ENCODE peak calls at places on chromosomes 7 and 10, in five cellular contexts. One of them, this sample, is unnamed.

GRCh38 chr10:71868192-71868697 is 17.2 kb upstream of the PSAP start:
- DNase-seq in activated CD8-positive, alpha-beta T cell treated with anti-CD3 and anti-CD28 coated beads for 36 hours: peak
- DNase-seq in dorsolateral prefrontal cortex: no peak
- DNase-seq in pulmonary artery endothelial cell: no peak
- DNase-seq in HEK293T: no peak
- DNase-seq in this sample: peak

GRCh38 chr7:79598351-79598750 is 144.9 kb upstream of the MAGI2 start:
- DNase-seq in activated CD8-positive, alpha-beta T cell treated with anti-CD3 and anti-CD28 coated beads for 36 hours: no peak
- DNase-seq in dorsolateral prefrontal cortex: no peak
- DNase-seq in pulmonary artery endothelial cell: no peak
- DNase-seq in HEK293T: no peak
- DNase-seq in this sample: no peak

GRCh38 chr7:17150018-17150417 is 148.4 kb upstream of the AHR start:
- DNase-seq in activated CD8-positive, alpha-beta T cell treated with anti-CD3 and anti-CD28 coated beads for 36 hours: no peak
- DNase-seq in dorsolateral prefrontal cortex: no peak
- DNase-seq in pulmonary artery endothelial cell: no peak
- DNase-seq in HEK293T: no peak
- DNase-seq in this sample: no peak

GRCh38 chr10:20481054-20481453 is 416.1 kb downstream of the NEBL start:
- DNase-seq in activated CD8-positive, alpha-beta T cell treated with anti-CD3 and anti-CD28 coated beads for 36 hours: no peak
- DNase-seq in dorsolateral prefrontal cortex: no peak
- DNase-seq in pulmonary artery endothelial cell: no peak
- DNase-seq in HEK293T: no peak
- DNase-seq in this sample: no peak

GRCh38 chr10:44193156-44193555 is 191.7 kb downstream of the CXCL12 start:
- DNase-seq in activated CD8-positive, alpha-beta T cell treated with anti-CD3 and anti-CD28 coated beads for 36 hours: no peak
- DNase-seq in dorsolateral prefrontal cortex: no peak
- DNase-seq in pulmonary artery endothelial cell: no peak
- DNase-seq in HEK293T: no peak
- DNase-seq in this sample: no peak

GRCh38 chr7:74092964-74093339 is 9.3 kb downstream of the LIMK1 start:
- DNase-seq in activated CD8-positive, alpha-beta T cell treated with anti-CD3 and anti-CD28 coated beads for 36 hours: no peak
- DNase-seq in dorsolateral prefrontal cortex: no peak
- DNase-seq in pulmonary artery endothelial cell: no peak
- DNase-seq in HEK293T: no peak
- DNase-seq in this sample: peak

GRCh38 chr7:27677912-27678612 is 15.4 kb upstream of the HIBADH start:
- DNase-seq in activated CD8-positive, alpha-beta T cell treated with anti-CD3 and anti-CD28 coated beads for 36 hours: no peak
- DNase-seq in dorsolateral prefrontal cortex: no peak
- DNase-seq in pulmonary artery endothelial cell: peak
- DNase-seq in HEK293T: no peak
- DNase-seq in this sample: no peak

GRCh38 chr10:119908201-119908600 is 15.7 kb downstream of the SEC23IP start:
- DNase-seq in activated CD8-positive, alpha-beta T cell treated with anti-CD3 and anti-CD28 coated beads for 36 hours: no peak
- DNase-seq in dorsolateral prefrontal cortex: no peak
- DNase-seq in pulmonary artery endothelial cell: no peak
- DNase-seq in HEK293T: no peak
- DNase-seq in this sample: no peak

GRCh38 chr7:125605241-125605640 is 675.6 kb upstream of the POT1 start:
- DNase-seq in activated CD8-positive, alpha-beta T cell treated with anti-CD3 and anti-CD28 coated beads for 36 hours: no peak
- DNase-seq in dorsolateral prefrontal cortex: no peak
- DNase-seq in pulmonary artery endothelial cell: no peak
- DNase-seq in HEK293T: no peak
- DNase-seq in this sample: no peak

GRCh38 chr7:27917774-27918314 is 177.9 kb downstream of the TAX1BP1 start:
- DNase-seq in activated CD8-positive, alpha-beta T cell treated with anti-CD3 and anti-CD28 coated beads for 36 hours: no peak
- DNase-seq in dorsolateral prefrontal cortex: no peak
- DNase-seq in pulmonary artery endothelial cell: peak
- DNase-seq in HEK293T: no peak
- DNase-seq in this sample: no peak

GRCh38 chr7:22859676-22860290 is 37.1 kb upstream of the TOMM7 start:
- DNase-seq in activated CD8-positive, alpha-beta T cell treated with anti-CD3 and anti-CD28 coated beads for 36 hours: no peak
- DNase-seq in dorsolateral prefrontal cortex: no peak
- DNase-seq in pulmonary artery endothelial cell: no peak
- DNase-seq in HEK293T: no peak
- DNase-seq in this sample: no peak

GRCh38 chr7:143199040-143199439 is 15.8 kb downstream of the TAS2R39 start:
- DNase-seq in activated CD8-positive, alpha-beta T cell treated with anti-CD3 and anti-CD28 coated beads for 36 hours: peak
- DNase-seq in dorsolateral prefrontal cortex: no peak
- DNase-seq in pulmonary artery endothelial cell: no peak
- DNase-seq in HEK293T: no peak
- DNase-seq in this sample: no peak

GRCh38 chr10:114285961-114286441 is 46.9 kb downstream of the VWA2 start:
- DNase-seq in activated CD8-positive, alpha-beta T cell treated with anti-CD3 and anti-CD28 coated beads for 36 hours: no peak
- DNase-seq in dorsolateral prefrontal cortex: no peak
- DNase-seq in pulmonary artery endothelial cell: no peak
- DNase-seq in HEK293T: no peak
- DNase-seq in this sample: no peak

GRCh38 chr10:69961168-69961863 is 91.3 kb upstream of the MACROH2A2 start:
- DNase-seq in activated CD8-positive, alpha-beta T cell treated with anti-CD3 and anti-CD28 coated beads for 36 hours: no peak
- DNase-seq in dorsolateral prefrontal cortex: no peak
- DNase-seq in pulmonary artery endothelial cell: no peak
- DNase-seq in HEK293T: peak
- DNase-seq in this sample: no peak

GRCh38 chr10:118314882-118315281 is 27.2 kb downstream of the FAM204A start:
- DNase-seq in activated CD8-positive, alpha-beta T cell treated with anti-CD3 and anti-CD28 coated beads for 36 hours: no peak
- DNase-seq in dorsolateral prefrontal cortex: no peak
- DNase-seq in pulmonary artery endothelial cell: no peak
- DNase-seq in HEK293T: no peak
- DNase-seq in this sample: no peak

GRCh38 chr7:109449760-109450159 is 880.1 kb downstream of the DNAJB9 start:
- DNase-seq in activated CD8-positive, alpha-beta T cell treated with anti-CD3 and anti-CD28 coated beads for 36 hours: no peak
- DNase-seq in dorsolateral prefrontal cortex: no peak
- DNase-seq in pulmonary artery endothelial cell: no peak
- DNase-seq in HEK293T: no peak
- DNase-seq in this sample: no peak

GRCh38 chr10:47156873-47157272 is 143.1 kb upstream of the GDF10 start:
- DNase-seq in activated CD8-positive, alpha-beta T cell treated with anti-CD3 and anti-CD28 coated beads for 36 hours: no peak
- DNase-seq in dorsolateral prefrontal cortex: no peak
- DNase-seq in pulmonary artery endothelial cell: no peak
- DNase-seq in HEK293T: no peak
- DNase-seq in this sample: no peak

GRCh38 chr7:131325179-131325840 is 2.4 kb upstream of the MKLN1 start:
- DNase-seq in activated CD8-positive, alpha-beta T cell treated with anti-CD3 and anti-CD28 coated beads for 36 hours: peak
- DNase-seq in dorsolateral prefrontal cortex: no peak
- DNase-seq in pulmonary artery endothelial cell: no peak
- DNase-seq in HEK293T: no peak
- DNase-seq in this sample: no peak